ENCODE peak calls at places on chromosome 17, in six cellular contexts. N is left kidney; F is brain pericyte; V is fibroblast of the aortic adventitia; K is stimulated activated CD4-positive, alpha-beta T cell treated with anti-CD3 and anti-CD28 coated beads, Interleukin-4, amount 100 ng/mL, for 24 hours; Q is Right ventricle myocardium superior. O is an unnamed sample.

GRCh38 chr17:82374626-82375331 is 3.2 kb downstream of the UTS2R start:
- DNase-seq in N (no peak), F (no peak), V (no peak), K (no peak), Q (peak), O (no peak)

GRCh38 chr17:18966831-18967624 is 15.1 kb downstream of the SLC5A10 start:
- DNase-seq in N (peak), F (no peak), V (no peak), K (no peak), Q (no peak), O (no peak)

GRCh38 chr17:16339959-16340358 is 13.3 kb downstream of the CENPV start:
- DNase-seq in N (no peak), F (no peak), V (no peak), K (no peak), Q (no peak), O (no peak)

GRCh38 chr17:78315355-78316114 is 44.3 kb downstream of the SOCS3 start:
- DNase-seq in N (peak), F (peak), V (peak), K (peak), Q (peak), O (no peak)

GRCh38 chr17:75771334-75772281 is 6.6 kb upstream of the GALK1 start:
- DNase-seq in N (no peak), F (no peak), V (peak), K (no peak), Q (no peak), O (no peak)

GRCh38 chr17:74272731-74273201 is 1.3 kb upstream of the DNAI2 start:
- DNase-seq in N (no peak), F (no peak), V (peak), K (no peak), Q (no peak), O (no peak)

GRCh38 chr17:41413353-41413752 is 11.0 kb downstream of the KRT37 start:
- DNase-seq in N (no peak), F (no peak), V (no peak), K (no peak), Q (no peak), O (no peak)

GRCh38 chr17:29257756-29258155 is 11.1 kb downstream of the CRYBA1 start:
- DNase-seq in N (no peak), F (no peak), V (peak), K (no peak), Q (no peak), O (no peak)